ENCODE peak calls at places on chromosome 12, in seven cellular contexts. M is brain microvascular endothelial cell, L is A549, E is HCT116, W is ovary, K is heart right ventricle, S is PC-3. N is an unnamed sample.

GRCh38 chr12:75099215-75099614 is 110.4 kb downstream of the KCNC2 start:
- DNase-seq in K (no peak), W (no peak), M (no peak), E (no peak), S (no peak), L (no peak), N (no peak)

GRCh38 chr12:26028953-26029740 is 70.7 kb downstream of the RASSF8 start:
- DNase-seq in E (peak; percentile 40), L (peak; percentile 37), M (peak; percentile 45), W (no peak), S (peak; percentile 85), K (peak; percentile 32), N (peak; percentile 58)

GRCh38 chr12:120737557-120738251 is 12.1 kb downstream of the ACADS start:
- DNase-seq in L (no peak), W (no peak), S (no peak), E (no peak), K (no peak), M (no peak), N (no peak)

GRCh38 chr12:25427328-25428249 is 125.5 kb downstream of the LMNTD1 start:
- DNase-seq in M (no peak), L (no peak), E (no peak), S (peak; percentile 61), W (no peak), K (no peak), N (no peak)

GRCh38 chr12:48105321-48105866 is 485 bp downstream of the SENP1 start:
- DNase-seq in L (peak; percentile 23), W (no peak), M (peak; percentile 7), K (no peak), S (peak; percentile 27), E (no peak), N (peak; percentile 6)

GRCh38 chr12:47534695-47535094 is 171.1 kb downstream of the RPAP3 start:
- DNase-seq in K (no peak), W (no peak), S (peak; percentile 33), E (no peak), L (no peak), M (peak; percentile 17), N (peak; percentile 23)

GRCh38 chr12:64691793-64692583 is 67.2 kb downstream of the GNS start:
- DNase-seq in L (no peak), W (no peak), M (no peak), S (no peak), K (no peak), E (no peak), N (no peak)

GRCh38 chr12:132279184-132279889 is 50.1 kb downstream of the GALNT9 start:
- DNase-seq in W (no peak), M (no peak), S (no peak), L (no peak), K (peak; percentile 54), E (no peak), N (peak; percentile 42)

GRCh38 chr12:48414046-48414445 is 58.3 kb upstream of the ANP32D start:
- DNase-seq in E (no peak), M (no peak), S (no peak), L (no peak), K (peak; percentile 21), W (no peak), N (no peak)

DNA sequence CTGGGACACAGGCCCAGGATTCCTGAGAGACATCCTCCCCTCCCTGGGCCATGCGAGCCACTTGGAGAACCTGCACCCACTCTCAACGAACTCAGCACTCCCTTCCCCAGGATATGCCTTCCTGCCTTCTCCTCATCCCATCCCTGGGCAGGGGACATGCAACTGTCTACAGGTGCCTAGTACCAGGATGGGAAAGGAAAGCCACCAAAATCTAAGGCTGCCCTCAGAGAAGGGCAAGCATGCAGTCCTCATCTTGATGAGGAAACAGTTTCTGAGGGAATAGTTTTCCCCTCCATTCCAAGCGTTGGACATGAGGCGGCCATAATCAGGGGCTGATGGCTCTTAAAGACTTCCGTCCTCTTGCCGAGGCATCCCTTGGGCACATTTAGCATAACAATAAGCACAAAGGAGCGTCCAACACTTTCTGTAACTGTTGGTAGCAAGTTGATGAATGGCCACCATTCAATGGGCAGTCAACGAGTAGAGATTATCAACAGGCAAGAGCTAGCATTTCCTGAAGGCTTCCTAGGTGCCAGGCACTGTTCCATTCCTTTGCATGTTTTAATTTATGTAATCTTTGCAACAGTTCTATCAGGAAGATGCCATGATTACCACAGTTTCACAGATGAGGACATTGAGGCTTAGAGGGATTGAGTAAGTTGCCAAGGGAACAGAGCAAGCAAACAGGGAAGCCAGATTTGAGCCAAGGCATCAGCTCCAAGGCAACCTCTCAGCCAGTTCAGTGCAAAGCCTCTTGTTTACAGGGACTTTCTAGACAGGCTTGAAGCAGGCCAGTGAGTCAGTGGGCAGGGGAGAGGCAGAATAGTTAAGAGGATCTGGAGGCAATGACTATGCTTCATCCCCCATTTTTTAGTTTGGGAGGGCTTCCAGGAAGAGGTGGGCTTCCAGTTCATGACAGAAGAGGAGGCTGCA is 105.1 kb downstream of the SINHCAF start:
- DNase-seq in E (no peak), S (no peak), W (no peak), L (no peak), K (no peak), M (peak; percentile 33), N (peak; percentile 67)
- TF ChIP-seq CTCF in E (no peak), S (no peak), W (no peak), L (no peak), K (no peak), M (no peak), N (no peak)

GRCh38 chr12:6613776-6614512 is 6.8 kb upstream of the CHD4 start:
- DNase-seq in S (peak; percentile 77), W (peak; percentile 96), L (peak; percentile 68), K (peak; percentile 94), M (peak; percentile 92), E (peak; percentile 95), N (peak; percentile 98)
- H3K27ac ChIP-seq in S (peak overlapping the region; percentile 18), W (peak overlapping the region; percentile 87), L (peak overlapping the region; percentile 84), K (peak overlapping the region; percentile 50), M (peak overlapping the region; percentile 52), E (peak overlapping the region; percentile 97), N (peak overlapping the region; percentile 99)

GRCh38 chr12:119020377-119021360 is 39.3 kb downstream of the SRRM4 start:
- DNase-seq in K (peak; percentile 30), M (no peak), E (peak; percentile 36), L (peak; percentile 6), W (no peak), S (peak; percentile 53), N (peak; percentile 49)
- TF ChIP-seq CTCF in K (peak; percentile 8), M (peak; percentile 18), E (peak; percentile 96), L (peak; percentile 27), W (no peak), S (peak; percentile 76), N (peak; percentile 48)

DNA sequence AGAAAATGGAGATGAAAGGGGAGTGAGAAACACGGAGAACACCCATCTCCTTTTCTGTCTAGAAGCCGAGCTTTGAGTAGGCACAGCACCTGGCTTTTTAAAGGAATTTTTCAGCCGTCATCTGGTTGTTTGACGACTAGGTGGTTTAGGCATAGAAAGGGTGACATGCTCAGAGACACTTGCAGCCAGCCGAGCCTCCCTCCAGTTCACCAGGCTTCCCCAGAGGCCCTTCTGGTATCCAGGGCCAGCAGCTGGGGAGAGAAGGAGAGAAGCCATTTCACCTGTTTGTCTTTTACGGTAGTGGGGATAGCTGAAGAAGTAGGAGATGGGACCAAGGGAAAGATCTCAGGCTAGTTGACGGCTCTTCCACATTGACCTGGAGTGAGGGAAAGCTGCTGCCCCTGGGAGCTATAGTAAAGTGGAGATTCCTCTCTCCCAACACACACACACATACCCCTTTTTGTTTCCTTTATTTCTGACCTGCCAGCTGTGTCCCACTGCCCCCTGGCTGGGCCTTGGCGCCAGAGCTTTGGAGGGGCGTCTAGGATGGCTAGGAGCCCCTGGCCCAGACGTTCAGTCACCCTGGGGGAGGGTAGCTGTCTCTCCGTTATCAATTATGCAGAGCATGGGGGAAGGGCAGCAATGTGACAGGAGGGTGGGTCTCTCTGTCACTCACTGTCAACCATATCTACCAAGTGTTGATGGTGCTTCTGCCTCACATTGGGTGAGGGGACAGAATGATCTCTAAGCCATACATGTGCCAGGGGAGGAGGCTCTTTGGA is 5.5 kb downstream of the MAP3K12 start:
- DNase-seq in S (no peak), L (no peak), K (no peak), E (no peak), M (no peak), W (no peak), N (no peak)
- H3K27ac ChIP-seq in S (no peak overlapping the region), L (peak overlapping the region; percentile 91), K (no peak overlapping the region), E (peak overlapping the region; percentile 41), M (no peak overlapping the region), W (peak overlapping the region; percentile 76), N (peak overlapping the region; percentile 90)

GRCh38 chr12:32535260-32535999 is 136.1 kb downstream of the FGD4 start:
- DNase-seq in L (peak; percentile 31), M (peak; percentile 68), W (peak; percentile 74), K (peak; percentile 88), S (peak; percentile 48), E (no peak), N (peak; percentile 56)

GRCh38 chr12:32533971-32534590 is 134.7 kb downstream of the FGD4 start:
- DNase-seq in L (peak; percentile 61), S (peak; percentile 43), M (peak; percentile 96), K (peak; percentile 53), W (peak; percentile 50), E (peak; percentile 1), N (peak; percentile 84)

GRCh38 chr12:32532415-32532814 is 133.1 kb downstream of the FGD4 start:
- DNase-seq in S (no peak), L (no peak), K (no peak), M (no peak), W (no peak), E (no peak), N (no peak)

GRCh38 chr12:32534698-32535097 is 135.3 kb downstream of the FGD4 start:
- DNase-seq in L (no peak), M (no peak), E (no peak), W (no peak), K (no peak), S (no peak), N (no peak)

DNA sequence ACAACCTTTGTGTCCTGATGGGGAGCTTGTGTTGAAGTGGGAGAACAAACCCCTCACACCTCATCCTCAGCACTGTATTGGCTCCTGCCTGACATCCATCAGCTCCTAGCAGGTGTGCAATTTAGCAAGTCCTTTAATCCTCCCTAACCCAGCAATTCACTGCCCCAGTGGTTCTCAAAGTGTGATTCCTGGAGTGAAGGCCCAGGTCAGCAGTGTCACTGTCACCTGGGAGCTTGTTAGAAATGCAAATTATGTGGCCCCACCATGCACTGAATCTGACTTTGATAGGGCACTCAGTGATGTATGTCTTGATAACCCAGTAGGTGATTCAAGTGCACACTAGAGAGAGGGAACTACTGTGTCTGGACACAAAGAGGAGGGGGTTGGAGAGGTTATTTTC is 133.6 kb downstream of the FGD4 start:
- DNase-seq in E (no peak), K (no peak), W (no peak), L (no peak), M (no peak), S (no peak), N (no peak)
- TF ChIP-seq CTCF in E (no peak), K (no peak), W (no peak), L (no peak), M (no peak), S (no peak), N (no peak)

DNA sequence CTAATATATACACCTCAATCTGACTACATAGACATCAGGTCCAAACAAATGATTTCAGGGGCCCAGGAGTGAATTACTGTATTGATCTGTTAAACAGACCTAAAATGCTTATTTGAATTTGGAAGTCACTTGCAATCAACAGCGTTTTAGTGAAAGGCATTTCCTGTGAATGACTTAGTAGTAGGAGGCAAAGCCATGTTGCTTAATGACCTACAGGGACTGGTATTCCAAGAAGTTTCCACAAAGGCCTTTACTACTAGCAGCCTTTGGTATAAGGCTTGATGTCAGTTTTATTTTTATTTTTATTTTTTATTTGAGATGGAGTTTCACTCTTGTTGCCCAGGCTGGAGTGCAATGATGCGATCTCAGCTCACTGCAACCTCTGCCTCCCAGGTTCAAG is 22.7 kb upstream of the SLC15A5 start:
- DNase-seq in L (no peak), W (no peak), S (no peak), K (no peak), E (no peak), M (no peak), N (no peak)
- H3K27ac ChIP-seq in L (no peak overlapping the region), W (no peak overlapping the region), S (no peak overlapping the region), K (no peak overlapping the region), E (no peak overlapping the region), M (no peak overlapping the region), N (no peak overlapping the region)

N was measured in hepatocyte.